ENCODE peak calls at places on chromosomes 2 and 18, in ten cellular contexts. One of them, this sample, is unnamed.

GRCh38 chr2:20599861-20600461 is 50.9 kb downstream of the HS1BP3 start:
- DNase-seq in T-helper 22 cell: no peak
- DNase-seq in nephron progenitor cell: peak; percentile 35
- DNase-seq in midbrain: peak; percentile 81
- DNase-seq in activated CD4-positive, alpha-beta T cell treated with anti-CD3 and anti-CD28 coated beads, Interleukin-2, amount 10 ng/mL, durations not matched to agents 24 days and 14 days: no peak
- DNase-seq in KG1: no peak
- DNase-seq in NCI-H1436: no peak
- DNase-seq in SW480: no peak
- DNase-seq in H4: no peak
- DNase-seq in AG04450: no peak
- DNase-seq in this sample: no peak

GRCh38 chr2:158923180-158923594 is 45.3 kb upstream of the TANC1 start:
- DNase-seq in T-helper 22 cell: no peak
- DNase-seq in activated CD4-positive, alpha-beta T cell treated with anti-CD3 and anti-CD28 coated beads, Interleukin-2, amount 10 ng/mL, durations not matched to agents 24 days and 14 days: no peak
- DNase-seq in H4: peak; percentile 29
- DNase-seq in NCI-H1436: peak; percentile 34
- DNase-seq in KG1: no peak
- DNase-seq in SW480: no peak
- DNase-seq in nephron progenitor cell: peak; percentile 74
- DNase-seq in AG04450: no peak
- DNase-seq in midbrain: no peak
- DNase-seq in this sample: no peak

GRCh38 chr18:76593838-76594237 is 98.8 kb upstream of the ZNF516 start:
- DNase-seq in NCI-H1436: no peak
- DNase-seq in activated CD4-positive, alpha-beta T cell treated with anti-CD3 and anti-CD28 coated beads, Interleukin-2, amount 10 ng/mL, durations not matched to agents 24 days and 14 days: no peak
- DNase-seq in KG1: no peak
- DNase-seq in AG04450: no peak
- DNase-seq in T-helper 22 cell: no peak
- DNase-seq in H4: no peak
- DNase-seq in SW480: no peak
- DNase-seq in nephron progenitor cell: no peak
- DNase-seq in midbrain: no peak
- DNase-seq in this sample: no peak

GRCh38 chr2:233487748-233488345 is 78.7 kb downstream of the USP40 start:
- DNase-seq in H4: no peak
- DNase-seq in NCI-H1436: no peak
- DNase-seq in KG1: no peak
- DNase-seq in activated CD4-positive, alpha-beta T cell treated with anti-CD3 and anti-CD28 coated beads, Interleukin-2, amount 10 ng/mL, durations not matched to agents 24 days and 14 days: no peak
- DNase-seq in SW480: no peak
- DNase-seq in nephron progenitor cell: no peak
- DNase-seq in midbrain: no peak
- DNase-seq in T-helper 22 cell: no peak
- DNase-seq in AG04450: no peak
- DNase-seq in this sample: no peak

GRCh38 chr18:35005963-35006577 is 35.1 kb upstream of the MAPRE2 start:
- DNase-seq in AG04450: peak; percentile 27
- DNase-seq in H4: peak; percentile 48
- DNase-seq in activated CD4-positive, alpha-beta T cell treated with anti-CD3 and anti-CD28 coated beads, Interleukin-2, amount 10 ng/mL, durations not matched to agents 24 days and 14 days: peak; percentile 80
- DNase-seq in T-helper 22 cell: no peak
- DNase-seq in NCI-H1436: peak; percentile 63
- DNase-seq in KG1: peak; percentile 36
- DNase-seq in SW480: peak; percentile 28
- DNase-seq in midbrain: peak; percentile 86
- DNase-seq in nephron progenitor cell: peak; percentile 8
- DNase-seq in this sample: peak; percentile 71

GRCh38 chr2:235556901-235557300 is 63.1 kb downstream of the AGAP1 start:
- DNase-seq in AG04450: no peak
- DNase-seq in nephron progenitor cell: no peak
- DNase-seq in H4: no peak
- DNase-seq in NCI-H1436: no peak
- DNase-seq in T-helper 22 cell: no peak
- DNase-seq in KG1: no peak
- DNase-seq in SW480: no peak
- DNase-seq in activated CD4-positive, alpha-beta T cell treated with anti-CD3 and anti-CD28 coated beads, Interleukin-2, amount 10 ng/mL, durations not matched to agents 24 days and 14 days: no peak
- DNase-seq in midbrain: no peak
- DNase-seq in this sample: no peak

GRCh38 chr2:116687381-116687780 is 1127.1 kb upstream of the DDX18 start:
- DNase-seq in H4: no peak
- DNase-seq in activated CD4-positive, alpha-beta T cell treated with anti-CD3 and anti-CD28 coated beads, Interleukin-2, amount 10 ng/mL, durations not matched to agents 24 days and 14 days: no peak
- DNase-seq in KG1: no peak
- DNase-seq in NCI-H1436: no peak
- DNase-seq in AG04450: no peak
- DNase-seq in midbrain: no peak
- DNase-seq in SW480: no peak
- DNase-seq in nephron progenitor cell: no peak
- DNase-seq in T-helper 22 cell: no peak
- DNase-seq in this sample: no peak

GRCh38 chr2:218679119-218679518 is 7.2 kb downstream of the STK36 start:
- DNase-seq in midbrain: no peak
- DNase-seq in KG1: no peak
- DNase-seq in SW480: no peak
- DNase-seq in NCI-H1436: no peak
- DNase-seq in activated CD4-positive, alpha-beta T cell treated with anti-CD3 and anti-CD28 coated beads, Interleukin-2, amount 10 ng/mL, durations not matched to agents 24 days and 14 days: no peak
- DNase-seq in T-helper 22 cell: no peak
- DNase-seq in H4: no peak
- DNase-seq in AG04450: no peak
- DNase-seq in nephron progenitor cell: no peak
- DNase-seq in this sample: no peak

GRCh38 chr2:161975062-161975812 is 98.8 kb downstream of the DPP4 start:
- DNase-seq in T-helper 22 cell: no peak
- DNase-seq in KG1: no peak
- DNase-seq in nephron progenitor cell: no peak
- DNase-seq in H4: no peak
- DNase-seq in NCI-H1436: no peak
- DNase-seq in midbrain: no peak
- DNase-seq in activated CD4-positive, alpha-beta T cell treated with anti-CD3 and anti-CD28 coated beads, Interleukin-2, amount 10 ng/mL, durations not matched to agents 24 days and 14 days: peak; percentile 17
- DNase-seq in SW480: no peak
- DNase-seq in AG04450: no peak
- DNase-seq in this sample: no peak

GRCh38 chr2:222398446-222398885 is 25.9 kb upstream of the SGPP2 start:
- DNase-seq in T-helper 22 cell: no peak
- DNase-seq in NCI-H1436: peak; percentile 58
- DNase-seq in midbrain: no peak
- DNase-seq in nephron progenitor cell: no peak
- DNase-seq in activated CD4-positive, alpha-beta T cell treated with anti-CD3 and anti-CD28 coated beads, Interleukin-2, amount 10 ng/mL, durations not matched to agents 24 days and 14 days: no peak
- DNase-seq in KG1: no peak
- DNase-seq in AG04450: no peak
- DNase-seq in SW480: no peak
- DNase-seq in H4: peak; percentile 14
- DNase-seq in this sample: no peak

GRCh38 chr2:85959826-85960225 is 71.0 kb upstream of the ST3GAL5 start:
- DNase-seq in H4: no peak
- DNase-seq in AG04450: no peak
- DNase-seq in SW480: no peak
- DNase-seq in KG1: no peak
- DNase-seq in activated CD4-positive, alpha-beta T cell treated with anti-CD3 and anti-CD28 coated beads, Interleukin-2, amount 10 ng/mL, durations not matched to agents 24 days and 14 days: no peak
- DNase-seq in midbrain: no peak
- DNase-seq in T-helper 22 cell: no peak
- DNase-seq in NCI-H1436: no peak
- DNase-seq in nephron progenitor cell: no peak
- DNase-seq in this sample: no peak

GRCh38 chr2:127094509-127095366 is 12.2 kb downstream of the BIN1 start:
- DNase-seq in activated CD4-positive, alpha-beta T cell treated with anti-CD3 and anti-CD28 coated beads, Interleukin-2, amount 10 ng/mL, durations not matched to agents 24 days and 14 days: no peak
- DNase-seq in SW480: peak; percentile 59
- DNase-seq in NCI-H1436: no peak
- DNase-seq in H4: peak; percentile 65
- DNase-seq in midbrain: peak; percentile 60
- DNase-seq in KG1: no peak
- DNase-seq in AG04450: no peak
- DNase-seq in nephron progenitor cell: peak; percentile 50
- DNase-seq in T-helper 22 cell: no peak
- DNase-seq in this sample: no peak

GRCh38 chr2:206556357-206556949 is 85.8 kb upstream of the FAM237A start:
- DNase-seq in KG1: peak; percentile 34
- DNase-seq in nephron progenitor cell: no peak
- DNase-seq in midbrain: peak; percentile 29
- DNase-seq in NCI-H1436: peak; percentile 35
- DNase-seq in H4: peak; percentile 41
- DNase-seq in SW480: peak; percentile 36
- DNase-seq in AG04450: peak; percentile 8
- DNase-seq in activated CD4-positive, alpha-beta T cell treated with anti-CD3 and anti-CD28 coated beads, Interleukin-2, amount 10 ng/mL, durations not matched to agents 24 days and 14 days: no peak
- DNase-seq in T-helper 22 cell: no peak
- DNase-seq in this sample: peak; percentile 45

GRCh38 chr18:10170375-10170774 is 256.6 kb downstream of the VAPA start:
- DNase-seq in nephron progenitor cell: no peak
- DNase-seq in midbrain: no peak
- DNase-seq in NCI-H1436: peak; percentile 1
- DNase-seq in T-helper 22 cell: no peak
- DNase-seq in activated CD4-positive, alpha-beta T cell treated with anti-CD3 and anti-CD28 coated beads, Interleukin-2, amount 10 ng/mL, durations not matched to agents 24 days and 14 days: no peak
- DNase-seq in AG04450: no peak
- DNase-seq in H4: no peak
- DNase-seq in KG1: no peak
- DNase-seq in SW480: no peak
- DNase-seq in this sample: no peak

This sample was measured in MM.1S.